ENCODE peak calls at places on chromosomes 2 and 18, in four cellular contexts. One of them, this sample, is unnamed.

GRCh38 chr2:62526531-62527381 is 20.8 kb upstream of the TMEM17 start:
- DNase-seq in fibroblast of mammary gland: no peak
- DNase-seq in stimulated activated CD4-positive, alpha-beta T cell treated with anti-CD3 and anti-CD28 coated beads, Interleukin-2, amount 100 ng/mL, for 48 hours: no peak
- DNase-seq in A172: no peak
- DNase-seq in this sample: no peak

GRCh38 chr2:99066602-99067001 is 74.9 kb upstream of the C2orf15 start:
- DNase-seq in fibroblast of mammary gland: peak
- DNase-seq in stimulated activated CD4-positive, alpha-beta T cell treated with anti-CD3 and anti-CD28 coated beads, Interleukin-2, amount 100 ng/mL, for 48 hours: no peak
- DNase-seq in A172: peak
- DNase-seq in this sample: peak

GRCh38 chr2:36516136-36516870 is 81.7 kb downstream of the FEZ2 start:
- DNase-seq in fibroblast of mammary gland: no peak
- DNase-seq in stimulated activated CD4-positive, alpha-beta T cell treated with anti-CD3 and anti-CD28 coated beads, Interleukin-2, amount 100 ng/mL, for 48 hours: no peak
- DNase-seq in A172: no peak
- DNase-seq in this sample: no peak

GRCh38 chr18:12049983-12050811 is 43.4 kb upstream of the ANKRD62 start:
- DNase-seq in fibroblast of mammary gland: no peak
- DNase-seq in stimulated activated CD4-positive, alpha-beta T cell treated with anti-CD3 and anti-CD28 coated beads, Interleukin-2, amount 100 ng/mL, for 48 hours: no peak
- DNase-seq in A172: no peak
- DNase-seq in this sample: no peak

GRCh38 chr2:137255990-137256389 is 490.6 kb downstream of the THSD7B start:
- DNase-seq in fibroblast of mammary gland: peak
- DNase-seq in stimulated activated CD4-positive, alpha-beta T cell treated with anti-CD3 and anti-CD28 coated beads, Interleukin-2, amount 100 ng/mL, for 48 hours: no peak
- DNase-seq in A172: peak
- DNase-seq in this sample: no peak

GRCh38 chr2:71888741-71889445 is 258.8 kb downstream of the CYP26B1 start:
- DNase-seq in fibroblast of mammary gland: peak
- DNase-seq in stimulated activated CD4-positive, alpha-beta T cell treated with anti-CD3 and anti-CD28 coated beads, Interleukin-2, amount 100 ng/mL, for 48 hours: no peak
- DNase-seq in A172: no peak
- DNase-seq in this sample: no peak

GRCh38 chr2:241848761-241849615 is 9.7 kb downstream of the PDCD1 start:
- DNase-seq in fibroblast of mammary gland: no peak
- DNase-seq in stimulated activated CD4-positive, alpha-beta T cell treated with anti-CD3 and anti-CD28 coated beads, Interleukin-2, amount 100 ng/mL, for 48 hours: no peak
- DNase-seq in A172: no peak
- DNase-seq in this sample: no peak

GRCh38 chr2:113407446-113408099 is 29.9 kb upstream of the ZNG1B start:
- DNase-seq in fibroblast of mammary gland: peak
- DNase-seq in stimulated activated CD4-positive, alpha-beta T cell treated with anti-CD3 and anti-CD28 coated beads, Interleukin-2, amount 100 ng/mL, for 48 hours: no peak
- DNase-seq in A172: peak
- DNase-seq in this sample: peak

GRCh38 chr2:126444511-126444910 is 211.4 kb upstream of the GYPC start:
- DNase-seq in fibroblast of mammary gland: no peak
- DNase-seq in stimulated activated CD4-positive, alpha-beta T cell treated with anti-CD3 and anti-CD28 coated beads, Interleukin-2, amount 100 ng/mL, for 48 hours: no peak
- DNase-seq in A172: no peak
- DNase-seq in this sample: no peak

GRCh38 chr18:26057208-26057821 is 33.1 kb downstream of the SS18 start:
- DNase-seq in fibroblast of mammary gland: peak
- DNase-seq in stimulated activated CD4-positive, alpha-beta T cell treated with anti-CD3 and anti-CD28 coated beads, Interleukin-2, amount 100 ng/mL, for 48 hours: no peak
- DNase-seq in A172: no peak
- DNase-seq in this sample: no peak

GRCh38 chr2:69911985-69912563 is 2.8 kb upstream of the MXD1 start:
- DNase-seq in fibroblast of mammary gland: peak
- DNase-seq in stimulated activated CD4-positive, alpha-beta T cell treated with anti-CD3 and anti-CD28 coated beads, Interleukin-2, amount 100 ng/mL, for 48 hours: no peak
- DNase-seq in A172: peak
- DNase-seq in this sample: peak

GRCh38 chr18:62867521-62867920 is 152.2 kb downstream of the PHLPP1 start:
- DNase-seq in fibroblast of mammary gland: no peak
- DNase-seq in stimulated activated CD4-positive, alpha-beta T cell treated with anti-CD3 and anti-CD28 coated beads, Interleukin-2, amount 100 ng/mL, for 48 hours: no peak
- DNase-seq in A172: no peak
- DNase-seq in this sample: no peak

GRCh38 chr2:99380376-99381010 is 43.3 kb downstream of the EIF5B start:
- DNase-seq in fibroblast of mammary gland: no peak
- DNase-seq in stimulated activated CD4-positive, alpha-beta T cell treated with anti-CD3 and anti-CD28 coated beads, Interleukin-2, amount 100 ng/mL, for 48 hours: no peak
- DNase-seq in A172: no peak
- DNase-seq in this sample: no peak

GRCh38 chr2:122326448-122326847 is 571.0 kb downstream of the TSN start:
- DNase-seq in fibroblast of mammary gland: no peak
- DNase-seq in stimulated activated CD4-positive, alpha-beta T cell treated with anti-CD3 and anti-CD28 coated beads, Interleukin-2, amount 100 ng/mL, for 48 hours: no peak
- DNase-seq in A172: no peak
- DNase-seq in this sample: no peak

GRCh38 chr2:15674637-15675455 is 83.2 kb downstream of the DDX1 start:
- DNase-seq in fibroblast of mammary gland: peak
- DNase-seq in stimulated activated CD4-positive, alpha-beta T cell treated with anti-CD3 and anti-CD28 coated beads, Interleukin-2, amount 100 ng/mL, for 48 hours: no peak
- DNase-seq in A172: peak
- DNase-seq in this sample: peak

GRCh38 chr2:120736955-120737801 is 1.5 kb downstream of the GLI2 start:
- DNase-seq in fibroblast of mammary gland: peak
- DNase-seq in stimulated activated CD4-positive, alpha-beta T cell treated with anti-CD3 and anti-CD28 coated beads, Interleukin-2, amount 100 ng/mL, for 48 hours: no peak
- DNase-seq in A172: peak
- DNase-seq in this sample: peak

GRCh38 chr2:128504242-128505149 is 185.8 kb upstream of the HS6ST1 start:
- DNase-seq in fibroblast of mammary gland: no peak
- DNase-seq in stimulated activated CD4-positive, alpha-beta T cell treated with anti-CD3 and anti-CD28 coated beads, Interleukin-2, amount 100 ng/mL, for 48 hours: no peak
- DNase-seq in A172: no peak
- DNase-seq in this sample: no peak

GRCh38 chr18:54675076-54675475 is 84.0 kb downstream of the DYNAP start:
- DNase-seq in fibroblast of mammary gland: peak
- DNase-seq in stimulated activated CD4-positive, alpha-beta T cell treated with anti-CD3 and anti-CD28 coated beads, Interleukin-2, amount 100 ng/mL, for 48 hours: no peak
- DNase-seq in A172: no peak
- DNase-seq in this sample: no peak

GRCh38 chr2:217755027-217755756 is 247.6 kb downstream of the TNS1 start:
- DNase-seq in fibroblast of mammary gland: no peak
- DNase-seq in stimulated activated CD4-positive, alpha-beta T cell treated with anti-CD3 and anti-CD28 coated beads, Interleukin-2, amount 100 ng/mL, for 48 hours: no peak
- DNase-seq in A172: no peak
- DNase-seq in this sample: no peak

GRCh38 chr18:44453505-44453904 is 227.2 kb upstream of the SETBP1 start:
- DNase-seq in fibroblast of mammary gland: peak
- DNase-seq in stimulated activated CD4-positive, alpha-beta T cell treated with anti-CD3 and anti-CD28 coated beads, Interleukin-2, amount 100 ng/mL, for 48 hours: no peak
- DNase-seq in A172: peak
- DNase-seq in this sample: no peak

GRCh38 chr2:188076149-188077056 is 215.3 kb upstream of the GULP1 start:
- DNase-seq in fibroblast of mammary gland: no peak
- DNase-seq in stimulated activated CD4-positive, alpha-beta T cell treated with anti-CD3 and anti-CD28 coated beads, Interleukin-2, amount 100 ng/mL, for 48 hours: no peak
- DNase-seq in A172: no peak
- DNase-seq in this sample: no peak

GRCh38 chr18:68735498-68736343 is 20.8 kb upstream of the TMX3 start:
- DNase-seq in fibroblast of mammary gland: peak
- DNase-seq in stimulated activated CD4-positive, alpha-beta T cell treated with anti-CD3 and anti-CD28 coated beads, Interleukin-2, amount 100 ng/mL, for 48 hours: no peak
- DNase-seq in A172: peak
- DNase-seq in this sample: peak

GRCh38 chr2:226122067-226122466 is 677.6 kb downstream of the IRS1 start:
- DNase-seq in fibroblast of mammary gland: no peak
- DNase-seq in stimulated activated CD4-positive, alpha-beta T cell treated with anti-CD3 and anti-CD28 coated beads, Interleukin-2, amount 100 ng/mL, for 48 hours: no peak
- DNase-seq in A172: no peak
- DNase-seq in this sample: no peak

This sample was measured in ACHN.